ENCODE peak calls at places on chromosomes 3 and 15, in five cellular contexts. One of them, this sample, is unnamed.

GRCh38 chr15:90557651-90558084 is 27.9 kb downstream of the CRTC3 start:
- DNase-seq in left cardiac atrium: peak; percentile 93
- DNase-seq in lower lobe of right lung: peak; percentile 63
- DNase-seq in fibroblast of the conjunctiva: no peak
- DNase-seq in nephron progenitor cell: no peak
- DNase-seq in this sample: no peak

GRCh38 chr15:63917588-63918316 is 84.0 kb upstream of the HERC1 start:
- DNase-seq in left cardiac atrium: peak; percentile 45
- DNase-seq in lower lobe of right lung: no peak
- DNase-seq in fibroblast of the conjunctiva: no peak
- DNase-seq in nephron progenitor cell: no peak
- DNase-seq in this sample: no peak

GRCh38 chr15:72934006-72934405 is 118.3 kb upstream of the NEO1 start:
- DNase-seq in left cardiac atrium: no peak
- DNase-seq in lower lobe of right lung: no peak
- DNase-seq in fibroblast of the conjunctiva: no peak
- DNase-seq in nephron progenitor cell: no peak
- DNase-seq in this sample: no peak

GRCh38 chr15:75209289-75209676 is 7.6 kb downstream of the C15orf39 start:
- DNase-seq in left cardiac atrium: no peak
- DNase-seq in lower lobe of right lung: no peak
- DNase-seq in fibroblast of the conjunctiva: no peak
- DNase-seq in nephron progenitor cell: no peak
- DNase-seq in this sample: no peak

GRCh38 chr15:89504166-89504565 is 7.8 kb upstream of the RHCG start:
- DNase-seq in left cardiac atrium: no peak
- DNase-seq in lower lobe of right lung: no peak
- DNase-seq in fibroblast of the conjunctiva: no peak
- DNase-seq in nephron progenitor cell: no peak
- DNase-seq in this sample: no peak

GRCh38 chr3:178001670-178002101 is 534.5 kb upstream of the KCNMB2 start:
- DNase-seq in left cardiac atrium: no peak
- DNase-seq in lower lobe of right lung: no peak
- DNase-seq in fibroblast of the conjunctiva: no peak
- DNase-seq in nephron progenitor cell: no peak
- DNase-seq in this sample: peak; percentile 45

GRCh38 chr3:136343446-136343845 is 93.3 kb downstream of the PCCB start:
- DNase-seq in left cardiac atrium: no peak
- DNase-seq in lower lobe of right lung: no peak
- DNase-seq in fibroblast of the conjunctiva: no peak
- DNase-seq in nephron progenitor cell: no peak
- DNase-seq in this sample: no peak

GRCh38 chr3:52431459-52432223 is 13.3 kb downstream of the SEMA3G start:
- DNase-seq in left cardiac atrium: no peak
- DNase-seq in lower lobe of right lung: no peak
- DNase-seq in fibroblast of the conjunctiva: no peak
- DNase-seq in nephron progenitor cell: no peak
- DNase-seq in this sample: no peak

GRCh38 chr3:48504051-48504946 is at the start of gene SHISA5:
- DNase-seq in left cardiac atrium: peak; percentile 92
- DNase-seq in lower lobe of right lung: peak; percentile 84
- DNase-seq in fibroblast of the conjunctiva: peak; percentile 43
- DNase-seq in nephron progenitor cell: peak; percentile 81
- DNase-seq in this sample: no peak

GRCh38 chr15:82158811-82159210 is 103.7 kb downstream of the EFL1 start:
- DNase-seq in left cardiac atrium: no peak
- DNase-seq in lower lobe of right lung: no peak
- DNase-seq in fibroblast of the conjunctiva: no peak
- DNase-seq in nephron progenitor cell: no peak
- DNase-seq in this sample: no peak

GRCh38 chr3:194194051-194194756 is 58.3 kb downstream of the HES1 start:
- DNase-seq in left cardiac atrium: no peak
- DNase-seq in lower lobe of right lung: no peak
- DNase-seq in fibroblast of the conjunctiva: no peak
- DNase-seq in nephron progenitor cell: no peak
- DNase-seq in this sample: no peak

GRCh38 chr15:43775411-43775965 is 1.3 kb downstream of the ELL3 start:
- DNase-seq in left cardiac atrium: peak; percentile 39
- DNase-seq in lower lobe of right lung: no peak
- DNase-seq in fibroblast of the conjunctiva: no peak
- DNase-seq in nephron progenitor cell: no peak
- DNase-seq in this sample: no peak

GRCh38 chr3:31096661-31097060 is 202.2 kb upstream of the GADL1 start:
- DNase-seq in left cardiac atrium: no peak
- DNase-seq in lower lobe of right lung: no peak
- DNase-seq in fibroblast of the conjunctiva: no peak
- DNase-seq in nephron progenitor cell: no peak
- DNase-seq in this sample: no peak

GRCh38 chr15:27744651-27745050 is 354.5 kb downstream of the OCA2 start:
- DNase-seq in left cardiac atrium: no peak
- DNase-seq in lower lobe of right lung: no peak
- DNase-seq in fibroblast of the conjunctiva: no peak
- DNase-seq in nephron progenitor cell: no peak
- DNase-seq in this sample: no peak

GRCh38 chr3:49173792-49174170 is 2.4 kb downstream of the KLHDC8B start:
- DNase-seq in left cardiac atrium: no peak
- DNase-seq in lower lobe of right lung: no peak
- DNase-seq in fibroblast of the conjunctiva: no peak
- DNase-seq in nephron progenitor cell: peak; percentile 23
- DNase-seq in this sample: no peak

GRCh38 chr3:105837143-105837740 is 31.6 kb downstream of the CBLB start:
- DNase-seq in left cardiac atrium: no peak
- DNase-seq in lower lobe of right lung: no peak
- DNase-seq in fibroblast of the conjunctiva: no peak
- DNase-seq in nephron progenitor cell: no peak
- DNase-seq in this sample: no peak

GRCh38 chr3:64344721-64345207 is 119.5 kb upstream of the PRICKLE2 start:
- DNase-seq in left cardiac atrium: no peak
- DNase-seq in lower lobe of right lung: no peak
- DNase-seq in fibroblast of the conjunctiva: no peak
- DNase-seq in nephron progenitor cell: no peak
- DNase-seq in this sample: no peak

This sample was measured in CD14-positive monocyte.